ENCODE peak calls at places on chromosomes 5 and 9, in nine cellular contexts. One of them, this sample, is unnamed.

GRCh38 chr9:107983191-107983603 is 493.6 kb upstream of the KLF4 start:
- DNase-seq in choroid plexus epithelial cell: peak; percentile 23
- DNase-seq in mesothelial cell of epicardium: no peak
- DNase-seq in RWPE1: peak; percentile 25
- DNase-seq in lung: no peak
- DNase-seq in omental fat pad: no peak
- DNase-seq in progenitor cell of endocrine pancreas: no peak
- DNase-seq in type B pancreatic cell: no peak
- DNase-seq in Peyer's patch: no peak
- DNase-seq in this sample: no peak

GRCh38 chr5:54363669-54364068 is 53.3 kb upstream of the ARL15 start:
- DNase-seq in type B pancreatic cell: no peak
- DNase-seq in mesothelial cell of epicardium: no peak
- DNase-seq in choroid plexus epithelial cell: no peak
- DNase-seq in lung: no peak
- DNase-seq in omental fat pad: no peak
- DNase-seq in Peyer's patch: no peak
- DNase-seq in RWPE1: peak; percentile 34
- DNase-seq in progenitor cell of endocrine pancreas: no peak
- DNase-seq in this sample: no peak

GRCh38 chr9:90344013-90344412 is 298.6 kb downstream of the DIRAS2 start:
- DNase-seq in Peyer's patch: no peak
- DNase-seq in lung: no peak
- DNase-seq in mesothelial cell of epicardium: no peak
- DNase-seq in choroid plexus epithelial cell: peak; percentile 34
- DNase-seq in RWPE1: peak; percentile 74
- DNase-seq in progenitor cell of endocrine pancreas: no peak
- DNase-seq in omental fat pad: no peak
- DNase-seq in type B pancreatic cell: no peak
- DNase-seq in this sample: no peak

GRCh38 chr9:31023793-31024192 is 1360.7 kb upstream of the ACO1 start:
- DNase-seq in omental fat pad: no peak
- DNase-seq in Peyer's patch: no peak
- DNase-seq in lung: no peak
- DNase-seq in RWPE1: no peak
- DNase-seq in choroid plexus epithelial cell: no peak
- DNase-seq in mesothelial cell of epicardium: no peak
- DNase-seq in type B pancreatic cell: no peak
- DNase-seq in progenitor cell of endocrine pancreas: no peak
- DNase-seq in this sample: no peak

GRCh38 chr5:149404746-149405549 is 25.9 kb upstream of the IL17B start:
- DNase-seq in mesothelial cell of epicardium: no peak
- DNase-seq in omental fat pad: no peak
- DNase-seq in RWPE1: no peak
- DNase-seq in lung: no peak
- DNase-seq in type B pancreatic cell: no peak
- DNase-seq in choroid plexus epithelial cell: peak; percentile 88
- DNase-seq in progenitor cell of endocrine pancreas: no peak
- DNase-seq in Peyer's patch: no peak
- DNase-seq in this sample: no peak

GRCh38 chr5:154086641-154087040 is 47.9 kb downstream of the MFAP3 start:
- DNase-seq in progenitor cell of endocrine pancreas: no peak
- DNase-seq in Peyer's patch: no peak
- DNase-seq in mesothelial cell of epicardium: no peak
- DNase-seq in lung: no peak
- DNase-seq in omental fat pad: no peak
- DNase-seq in choroid plexus epithelial cell: peak; percentile 8
- DNase-seq in type B pancreatic cell: no peak
- DNase-seq in RWPE1: no peak
- DNase-seq in this sample: no peak

GRCh38 chr5:68932830-68933434 is 160.9 kb upstream of the SLC30A5 start:
- DNase-seq in lung: no peak
- DNase-seq in omental fat pad: no peak
- DNase-seq in progenitor cell of endocrine pancreas: no peak
- DNase-seq in mesothelial cell of epicardium: no peak
- DNase-seq in Peyer's patch: no peak
- DNase-seq in RWPE1: no peak
- DNase-seq in choroid plexus epithelial cell: peak; percentile 9
- DNase-seq in type B pancreatic cell: no peak
- DNase-seq in this sample: no peak

GRCh38 chr9:34989946-34990635 is 546 bp downstream of the DNAJB5 start:
- DNase-seq in mesothelial cell of epicardium: peak; percentile 62
- DNase-seq in RWPE1: no peak
- DNase-seq in Peyer's patch: peak; percentile 68
- DNase-seq in type B pancreatic cell: no peak
- DNase-seq in choroid plexus epithelial cell: peak; percentile 50
- DNase-seq in progenitor cell of endocrine pancreas: peak; percentile 59
- DNase-seq in omental fat pad: peak; percentile 60
- DNase-seq in lung: no peak
- DNase-seq in this sample: peak; percentile 72

GRCh38 chr5:66807743-66808142 is 211.6 kb downstream of the MAST4 start:
- DNase-seq in Peyer's patch: no peak
- DNase-seq in type B pancreatic cell: no peak
- DNase-seq in progenitor cell of endocrine pancreas: no peak
- DNase-seq in choroid plexus epithelial cell: peak; percentile 73
- DNase-seq in omental fat pad: no peak
- DNase-seq in lung: no peak
- DNase-seq in RWPE1: peak; percentile 92
- DNase-seq in mesothelial cell of epicardium: no peak
- DNase-seq in this sample: no peak

GRCh38 chr9:36053971-36054370 is 17.3 kb downstream of the RECK start:
- DNase-seq in RWPE1: no peak
- DNase-seq in progenitor cell of endocrine pancreas: no peak
- DNase-seq in omental fat pad: no peak
- DNase-seq in lung: no peak
- DNase-seq in choroid plexus epithelial cell: peak; percentile 35
- DNase-seq in mesothelial cell of epicardium: no peak
- DNase-seq in Peyer's patch: no peak
- DNase-seq in type B pancreatic cell: no peak
- DNase-seq in this sample: no peak

GRCh38 chr5:121273818-121274433 is 577.8 kb upstream of the FTMT start:
- DNase-seq in type B pancreatic cell: no peak
- DNase-seq in choroid plexus epithelial cell: peak; percentile 71
- DNase-seq in lung: no peak
- DNase-seq in omental fat pad: no peak
- DNase-seq in RWPE1: peak; percentile 84
- DNase-seq in mesothelial cell of epicardium: no peak
- DNase-seq in Peyer's patch: no peak
- DNase-seq in progenitor cell of endocrine pancreas: no peak
- DNase-seq in this sample: no peak

GRCh38 chr9:92706218-92706940 is 36.4 kb upstream of the IPPK start:
- DNase-seq in progenitor cell of endocrine pancreas: no peak
- DNase-seq in type B pancreatic cell: no peak
- DNase-seq in choroid plexus epithelial cell: peak; percentile 43
- DNase-seq in Peyer's patch: no peak
- DNase-seq in lung: no peak
- DNase-seq in omental fat pad: no peak
- DNase-seq in RWPE1: peak; percentile 57
- DNase-seq in mesothelial cell of epicardium: no peak
- DNase-seq in this sample: no peak
- TF ChIP-seq CTCF in progenitor cell of endocrine pancreas: peak; percentile 29
- TF ChIP-seq CTCF in type B pancreatic cell: peak; percentile 46
- TF ChIP-seq CTCF in choroid plexus epithelial cell: peak; percentile 61
- TF ChIP-seq CTCF in Peyer's patch: peak; percentile 44
- TF ChIP-seq CTCF in lung: peak; percentile 1
- TF ChIP-seq CTCF in omental fat pad: peak; percentile 8
- TF ChIP-seq CTCF in RWPE1: peak; percentile 33
- TF ChIP-seq CTCF in mesothelial cell of epicardium: no peak
- TF ChIP-seq CTCF in this sample: peak; percentile 43

GRCh38 chr5:652773-653350 is 40.3 kb downstream of the TPPP start:
- DNase-seq in omental fat pad: no peak
- DNase-seq in progenitor cell of endocrine pancreas: no peak
- DNase-seq in RWPE1: no peak
- DNase-seq in choroid plexus epithelial cell: no peak
- DNase-seq in lung: no peak
- DNase-seq in type B pancreatic cell: no peak
- DNase-seq in mesothelial cell of epicardium: no peak
- DNase-seq in Peyer's patch: no peak
- DNase-seq in this sample: no peak
- TF ChIP-seq CTCF in omental fat pad: no peak
- TF ChIP-seq CTCF in progenitor cell of endocrine pancreas: no peak
- TF ChIP-seq CTCF in RWPE1: no peak
- TF ChIP-seq CTCF in choroid plexus epithelial cell: no peak
- TF ChIP-seq CTCF in lung: no peak
- TF ChIP-seq CTCF in type B pancreatic cell: no peak
- TF ChIP-seq CTCF in mesothelial cell of epicardium: no peak
- TF ChIP-seq CTCF in Peyer's patch: no peak
- TF ChIP-seq CTCF in this sample: no peak

GRCh38 chr5:24633705-24634325 is 11.0 kb downstream of the CDH10 start:
- DNase-seq in progenitor cell of endocrine pancreas: no peak
- DNase-seq in type B pancreatic cell: no peak
- DNase-seq in omental fat pad: no peak
- DNase-seq in lung: no peak
- DNase-seq in choroid plexus epithelial cell: peak; percentile 58
- DNase-seq in Peyer's patch: no peak
- DNase-seq in RWPE1: peak; percentile 20
- DNase-seq in mesothelial cell of epicardium: no peak
- DNase-seq in this sample: no peak
- TF ChIP-seq CTCF in progenitor cell of endocrine pancreas: peak; percentile 82
- TF ChIP-seq CTCF in type B pancreatic cell: peak; percentile 87
- TF ChIP-seq CTCF in omental fat pad: no peak
- TF ChIP-seq CTCF in lung: peak; percentile 22
- TF ChIP-seq CTCF in choroid plexus epithelial cell: peak; percentile 48
- TF ChIP-seq CTCF in Peyer's patch: peak; percentile 55
- TF ChIP-seq CTCF in RWPE1: peak; percentile 72
- TF ChIP-seq CTCF in mesothelial cell of epicardium: peak; percentile 97
- TF ChIP-seq CTCF in this sample: peak; percentile 75

DNA sequence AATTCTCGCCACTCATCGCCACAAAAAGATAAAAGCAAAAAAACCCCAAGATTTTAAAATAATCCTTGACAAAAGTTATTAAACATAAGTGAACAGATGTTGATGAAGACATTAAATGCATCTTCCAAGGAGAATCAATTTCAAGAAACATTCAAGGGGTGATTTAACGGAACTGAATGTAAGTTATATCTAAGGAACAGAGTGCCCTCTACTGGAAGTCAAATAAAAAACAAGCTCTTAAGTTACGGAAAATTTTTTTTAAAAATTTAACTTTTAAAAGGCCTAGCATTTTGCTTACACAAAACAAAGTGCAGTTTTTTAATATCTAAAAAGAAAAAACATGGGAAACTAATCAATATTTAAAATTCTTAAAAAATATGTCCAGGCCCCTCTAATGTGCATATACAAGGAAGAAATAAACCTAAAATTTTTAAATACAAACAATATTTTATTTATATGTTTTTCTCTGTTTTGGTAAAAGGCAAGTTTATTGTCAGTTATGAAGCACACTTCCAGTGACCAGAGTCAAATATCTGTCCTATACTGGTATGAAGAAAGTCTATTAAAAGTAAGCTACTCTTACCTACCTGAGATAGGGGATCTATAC is 28.0 kb downstream of the TEX10 start:
- DNase-seq in choroid plexus epithelial cell: peak; percentile 82
- DNase-seq in type B pancreatic cell: no peak
- DNase-seq in Peyer's patch: no peak
- DNase-seq in progenitor cell of endocrine pancreas: no peak
- DNase-seq in omental fat pad: no peak
- DNase-seq in mesothelial cell of epicardium: no peak
- DNase-seq in lung: no peak
- DNase-seq in RWPE1: peak; percentile 18
- DNase-seq in this sample: no peak
- TF ChIP-seq CTCF in choroid plexus epithelial cell: peak; percentile 51
- TF ChIP-seq CTCF in type B pancreatic cell: peak; percentile 81
- TF ChIP-seq CTCF in Peyer's patch: peak; percentile 39
- TF ChIP-seq CTCF in progenitor cell of endocrine pancreas: peak; percentile 67
- TF ChIP-seq CTCF in omental fat pad: no peak
- TF ChIP-seq CTCF in mesothelial cell of epicardium: peak; percentile 71
- TF ChIP-seq CTCF in lung: no peak
- TF ChIP-seq CTCF in RWPE1: peak; percentile 77
- TF ChIP-seq CTCF in this sample: peak; percentile 55

GRCh38 chr5:72467421-72467820 is 39.8 kb downstream of the ZNF366 start:
- DNase-seq in lung: no peak
- DNase-seq in Peyer's patch: no peak
- DNase-seq in RWPE1: no peak
- DNase-seq in omental fat pad: no peak
- DNase-seq in type B pancreatic cell: no peak
- DNase-seq in mesothelial cell of epicardium: no peak
- DNase-seq in progenitor cell of endocrine pancreas: no peak
- DNase-seq in choroid plexus epithelial cell: peak; percentile 30
- DNase-seq in this sample: no peak
- TF ChIP-seq CTCF in lung: no peak
- TF ChIP-seq CTCF in Peyer's patch: no peak
- TF ChIP-seq CTCF in RWPE1: no peak
- TF ChIP-seq CTCF in omental fat pad: no peak
- TF ChIP-seq CTCF in type B pancreatic cell: no peak
- TF ChIP-seq CTCF in mesothelial cell of epicardium: no peak
- TF ChIP-seq CTCF in progenitor cell of endocrine pancreas: no peak
- TF ChIP-seq CTCF in choroid plexus epithelial cell: no peak
- TF ChIP-seq CTCF in this sample: no peak

GRCh38 chr5:80093796-80094195 is 58.6 kb downstream of the THBS4 start:
- DNase-seq in type B pancreatic cell: no peak
- DNase-seq in choroid plexus epithelial cell: no peak
- DNase-seq in Peyer's patch: no peak
- DNase-seq in omental fat pad: no peak
- DNase-seq in RWPE1: no peak
- DNase-seq in progenitor cell of endocrine pancreas: no peak
- DNase-seq in mesothelial cell of epicardium: no peak
- DNase-seq in lung: no peak
- DNase-seq in this sample: no peak
- TF ChIP-seq CTCF in type B pancreatic cell: peak; percentile 44
- TF ChIP-seq CTCF in choroid plexus epithelial cell: no peak
- TF ChIP-seq CTCF in Peyer's patch: no peak
- TF ChIP-seq CTCF in omental fat pad: no peak
- TF ChIP-seq CTCF in RWPE1: no peak
- TF ChIP-seq CTCF in progenitor cell of endocrine pancreas: peak; percentile 38
- TF ChIP-seq CTCF in mesothelial cell of epicardium: no peak
- TF ChIP-seq CTCF in lung: no peak
- TF ChIP-seq CTCF in this sample: no peak

GRCh38 chr5:141175933-141176332 is 1.7 kb upstream of the PCDHB8 start:
- DNase-seq in mesothelial cell of epicardium: no peak
- DNase-seq in omental fat pad: no peak
- DNase-seq in type B pancreatic cell: no peak
- DNase-seq in RWPE1: no peak
- DNase-seq in Peyer's patch: no peak
- DNase-seq in choroid plexus epithelial cell: no peak
- DNase-seq in progenitor cell of endocrine pancreas: no peak
- DNase-seq in lung: no peak
- DNase-seq in this sample: no peak

DNA sequence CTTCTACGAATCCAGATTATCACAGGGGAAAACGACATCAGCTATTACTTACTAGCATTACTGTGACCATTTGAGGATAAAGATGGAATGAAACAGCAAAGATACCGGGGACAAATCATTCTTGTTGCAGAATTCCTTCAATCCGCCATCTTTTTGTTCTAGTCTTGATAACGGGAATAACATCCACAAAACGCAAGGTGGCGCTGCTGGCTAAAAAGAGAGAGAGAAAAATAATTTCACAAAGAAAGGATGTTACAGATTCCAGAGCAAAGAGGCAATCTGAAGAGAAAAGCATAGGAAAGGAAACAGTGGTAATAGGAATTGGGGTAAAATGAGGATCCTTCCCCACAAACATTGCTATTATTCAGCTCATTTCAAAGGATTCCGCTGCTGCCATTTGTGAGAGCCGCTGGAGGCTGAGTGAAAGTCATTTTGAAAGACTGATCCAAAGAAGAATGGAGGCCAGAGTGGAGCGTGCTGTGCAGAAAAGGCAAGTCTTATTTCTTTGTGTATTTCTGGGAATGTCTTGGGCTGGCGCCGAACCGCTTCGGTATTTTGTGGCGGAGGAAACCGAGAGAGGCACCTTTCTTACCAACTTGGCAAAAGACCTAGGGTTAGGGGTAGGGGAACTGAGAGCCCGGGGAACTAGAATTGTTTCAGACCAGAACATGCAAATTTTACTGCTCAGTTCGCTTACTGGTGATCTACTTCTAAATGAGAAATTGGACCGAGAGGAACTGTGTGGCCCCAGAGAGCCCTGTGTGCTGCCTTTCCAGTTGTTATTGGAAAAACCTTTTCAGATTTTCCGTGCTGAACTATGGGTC is at the start of gene PCDHB7:
- DNase-seq in progenitor cell of endocrine pancreas: no peak
- DNase-seq in type B pancreatic cell: no peak
- DNase-seq in Peyer's patch: no peak
- DNase-seq in omental fat pad: no peak
- DNase-seq in RWPE1: no peak
- DNase-seq in choroid plexus epithelial cell: peak; percentile 17
- DNase-seq in lung: no peak
- DNase-seq in mesothelial cell of epicardium: no peak
- DNase-seq in this sample: no peak
- TF ChIP-seq CTCF in progenitor cell of endocrine pancreas: no peak
- TF ChIP-seq CTCF in type B pancreatic cell: peak; percentile 60
- TF ChIP-seq CTCF in Peyer's patch: peak; percentile 12
- TF ChIP-seq CTCF in omental fat pad: no peak
- TF ChIP-seq CTCF in RWPE1: peak; percentile 78
- TF ChIP-seq CTCF in choroid plexus epithelial cell: peak; percentile 44
- TF ChIP-seq CTCF in lung: no peak
- TF ChIP-seq CTCF in mesothelial cell of epicardium: peak; percentile 47
- TF ChIP-seq CTCF in this sample: peak; percentile 54